ENCODE peak calls at places on chromosomes 5 and 9, in ten cellular contexts. N, P, U, L, G, F, Z, I, W and Y are unnamed samples.

GRCh38 chr5:174448662-174449061 is 275.7 kb upstream of the MSX2 start:
- DNase-seq in N (no peak), P (no peak), U (no peak), L (no peak), G (no peak), F (no peak), Z (no peak), I (no peak), W (no peak), Y (no peak)

GRCh38 chr5:71948206-71948605 is 159.1 kb upstream of the MAP1B start:
- DNase-seq in N (no peak), P (no peak), U (no peak), L (no peak), G (no peak), F (no peak), Z (no peak), I (no peak), W (no peak), Y (no peak)

GRCh38 chr5:10797246-10797645 is 36.2 kb upstream of the DAP start:
- DNase-seq in N (no peak), P (peak; percentile 79), U (no peak), L (no peak), G (no peak), F (no peak), Z (peak; percentile 33), I (no peak), W (no peak), Y (no peak)

GRCh38 chr5:40464461-40464860 is 215.3 kb upstream of the PTGER4 start:
- DNase-seq in N (no peak), P (no peak), U (no peak), L (no peak), G (no peak), F (no peak), Z (peak; percentile 13), I (no peak), W (no peak), Y (no peak)

GRCh38 chr5:143235423-143235822 is 168.1 kb downstream of the NR3C1 start:
- DNase-seq in N (no peak), P (no peak), U (no peak), L (no peak), G (no peak), F (no peak), Z (peak; percentile 57), I (no peak), W (peak; percentile 82), Y (no peak)

GRCh38 chr5:172454355-172455086 is at the start of gene SH3PXD2B:
- DNase-seq in N (peak; percentile 86), P (peak; percentile 72), U (peak; percentile 86), L (peak; percentile 89), G (peak; percentile 73), F (no peak), Z (peak; percentile 67), I (peak; percentile 79), W (peak; percentile 93), Y (no peak)

GRCh38 chr5:14364096-14364495 is 217.5 kb upstream of the OTULINL start:
- DNase-seq in N (no peak), P (peak; percentile 41), U (no peak), L (no peak), G (no peak), F (no peak), Z (peak; percentile 38), I (no peak), W (no peak), Y (no peak)

GRCh38 chr9:115142502-115143265 is 24.7 kb upstream of the TNC start:
- DNase-seq in N (no peak), P (no peak), U (no peak), L (no peak), G (no peak), F (no peak), Z (no peak), I (no peak), W (no peak), Y (no peak)

GRCh38 chr5:130687085-130687733 is 477.8 kb downstream of the HINT1 start:
- DNase-seq in N (peak; percentile 67), P (no peak), U (no peak), L (no peak), G (no peak), F (no peak), Z (no peak), I (no peak), W (no peak), Y (no peak)

GRCh38 chr5:91641730-91642350 is 258.7 kb upstream of the ARRDC3 start:
- DNase-seq in N (peak; percentile 48), P (peak; percentile 44), U (peak; percentile 74), L (no peak), G (no peak), F (no peak), Z (peak; percentile 64), I (no peak), W (no peak), Y (no peak)

GRCh38 chr9:13588151-13589043 is 308.9 kb upstream of the MPDZ start:
- DNase-seq in N (no peak), P (no peak), U (no peak), L (no peak), G (no peak), F (no peak), Z (peak; percentile 29), I (no peak), W (no peak), Y (no peak)

GRCh38 chr5:74950836-74951515 is 84.8 kb upstream of the FAM169A start:
- DNase-seq in N (no peak), P (no peak), U (no peak), L (no peak), G (no peak), F (no peak), Z (no peak), I (no peak), W (no peak), Y (no peak)

GRCh38 chr5:88594441-88594840 is 288.5 kb downstream of the MEF2C start:
- DNase-seq in N (no peak), P (no peak), U (no peak), L (no peak), G (no peak), F (no peak), Z (no peak), I (no peak), W (no peak), Y (no peak)

GRCh38 chr5:15183520-15183919 is 311.9 kb upstream of the ANKH start:
- DNase-seq in N (peak; percentile 1), P (no peak), U (peak; percentile 46), L (no peak), G (no peak), F (no peak), Z (peak; percentile 34), I (no peak), W (no peak), Y (no peak)

DNA sequence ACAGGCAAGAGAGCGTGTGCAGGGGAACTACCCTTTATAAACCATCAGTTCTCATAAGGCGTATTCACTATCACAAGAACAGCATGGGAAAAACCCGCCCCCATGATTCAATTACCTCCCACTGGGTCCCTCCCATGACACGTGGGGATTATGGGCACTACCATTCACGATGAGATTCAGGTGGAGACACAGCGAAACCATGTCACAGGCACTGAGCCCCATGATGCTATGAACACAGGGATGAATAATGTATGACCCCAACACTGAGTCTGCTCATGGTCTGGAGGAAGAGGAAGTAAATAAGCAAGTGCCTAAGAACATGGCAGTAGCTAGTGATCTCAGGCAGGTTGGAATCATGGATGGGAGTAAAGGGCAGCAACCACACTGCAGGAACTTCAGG is 281.0 kb upstream of the ZNF462 start:
- DNase-seq in N (no peak), P (no peak), U (no peak), L (no peak), G (no peak), F (no peak), Z (no peak), I (no peak), W (no peak), Y (no peak)
- TF ChIP-seq CTCF in N (no peak), P (no peak), U (no peak), L (no peak), G (no peak), F (no peak), Z (no peak), I (no peak), W (no peak), Y (no peak)

DNA sequence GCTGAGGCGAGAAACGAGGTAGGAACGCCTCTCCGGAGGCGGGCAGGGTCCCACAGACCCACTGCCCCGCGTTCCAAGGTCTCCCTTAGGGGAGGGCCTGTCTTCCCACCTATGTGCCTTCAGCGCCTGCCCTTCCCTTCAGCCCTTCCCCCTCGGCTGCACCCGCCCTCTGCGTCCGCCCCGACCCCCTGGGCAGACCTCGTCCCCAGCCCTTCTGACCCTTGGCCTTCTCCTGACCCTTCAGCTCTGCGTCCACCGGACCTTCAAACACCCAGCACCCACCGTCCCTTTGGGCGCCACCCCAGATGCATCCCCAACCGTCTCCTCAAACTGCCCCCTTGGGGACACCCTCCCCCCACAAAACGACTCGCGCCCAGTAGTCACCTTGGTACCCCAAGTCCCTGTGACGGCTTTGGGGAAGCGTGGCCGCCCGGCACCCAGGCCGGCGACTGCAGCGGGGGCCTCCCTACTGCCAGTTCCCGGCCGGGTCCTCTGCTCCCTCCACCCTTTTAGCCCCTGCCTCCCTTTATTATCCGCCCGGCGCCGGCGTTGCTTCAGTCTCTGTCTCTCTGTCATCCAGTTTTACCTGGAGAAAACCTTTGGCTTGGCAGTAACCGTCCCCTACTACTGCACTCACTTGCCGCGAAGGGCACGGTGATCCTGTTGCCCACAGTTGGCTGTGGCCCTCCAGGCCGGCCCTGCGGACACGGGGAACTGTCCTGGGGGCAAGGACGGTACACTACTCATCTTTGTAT is 421 bp downstream of the RUSC2 start:
- DNase-seq in N (peak; percentile 27), P (no peak), U (peak; percentile 60), L (no peak), G (peak; percentile 42), F (no peak), Z (no peak), I (no peak), W (peak; percentile 89), Y (no peak)
- TF ChIP-seq CTCF in N (no peak), P (no peak), U (no peak), L (no peak), G (no peak), F (no peak), Z (no peak), I (no peak), W (no peak), Y (no peak)

GRCh38 chr5:112604741-112605390 is 132.8 kb upstream of the APC start:
- DNase-seq in N (peak; percentile 49), P (peak; percentile 56), U (peak; percentile 60), L (no peak), G (no peak), F (no peak), Z (peak; percentile 2), I (no peak), W (no peak), Y (no peak)
- TF ChIP-seq CTCF in N (peak; percentile 24), P (peak; percentile 51), U (peak; percentile 80), L (peak; percentile 16), G (no peak), F (no peak), Z (peak; percentile 15), I (peak; percentile 46), W (no peak), Y (peak; percentile 10)

DNA sequence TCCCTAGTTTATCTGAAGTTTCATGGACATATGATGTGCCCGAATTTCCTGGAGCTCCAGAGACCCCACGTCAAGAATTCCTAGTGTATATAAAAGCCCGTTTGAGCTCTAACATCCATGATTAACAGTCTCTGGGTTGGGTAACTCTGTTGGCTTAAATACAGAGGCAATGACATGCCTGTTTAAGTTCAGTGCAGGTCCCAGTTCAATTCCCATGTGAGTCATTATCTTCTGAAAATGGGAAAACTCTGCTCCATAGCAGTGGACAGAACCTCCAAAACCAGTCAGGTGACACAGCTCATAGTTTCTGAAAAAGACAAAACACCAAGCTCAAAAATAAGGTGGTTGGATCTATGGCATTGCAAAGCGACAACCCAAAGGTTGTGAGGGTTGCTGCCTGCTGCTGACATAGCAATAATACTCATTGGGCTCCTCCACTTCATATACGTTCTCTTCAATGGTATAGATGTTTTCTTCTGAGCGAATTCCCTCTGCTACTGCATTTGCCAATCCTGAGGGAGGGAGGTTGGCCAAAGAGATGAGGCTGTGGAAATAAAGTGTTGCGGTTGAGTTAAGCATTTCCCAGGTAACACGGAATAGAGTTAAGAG is 22.0 kb downstream of the HAVCR2 start:
- DNase-seq in N (no peak), P (no peak), U (no peak), L (no peak), G (no peak), F (no peak), Z (no peak), I (no peak), W (peak; percentile 4), Y (no peak)
- TF ChIP-seq CTCF in N (no peak), P (no peak), U (no peak), L (no peak), G (no peak), F (no peak), Z (no peak), I (no peak), W (no peak), Y (no peak)